ENCODE peak calls at places on chromosome 13, in six cellular contexts. A is heart left ventricle, M is choroid plexus epithelial cell, S is B cell, N is Calu3, C is left ventricle myocardium inferior. R is an unnamed sample.

GRCh38 chr13:90717451-90717936 is 630.0 kb upstream of the MIR17HG start:
- DNase-seq in A (no peak), M (peak), S (no peak), N (no peak), C (no peak), R (no peak)

GRCh38 chr13:52158629-52159158 is 703 bp downstream of the NEK3 start:
- DNase-seq in A (peak), M (peak), S (no peak), N (peak), C (peak), R (no peak)

GRCh38 chr13:113397606-113398425 is 33.9 kb upstream of the GRTP1 start:
- DNase-seq in A (peak), M (no peak), S (no peak), N (no peak), C (no peak), R (no peak)

GRCh38 chr13:96191367-96191766 is 101.5 kb downstream of the HS6ST3 start:
- DNase-seq in A (no peak), M (no peak), S (no peak), N (no peak), C (no peak), R (no peak)

GRCh38 chr13:25575562-25575961 is 203.8 kb downstream of the ATP8A2 start:
- DNase-seq in A (no peak), M (no peak), S (no peak), N (no peak), C (no peak), R (no peak)

GRCh38 chr13:114070098-114070799 is 62.2 kb downstream of the RASA3 start:
- DNase-seq in A (peak), M (no peak), S (no peak), N (no peak), C (no peak), R (no peak)

GRCh38 chr13:113948034-113948742 is 25.7 kb downstream of the C13orf46 start:
- DNase-seq in A (no peak), M (no peak), S (no peak), N (no peak), C (peak), R (no peak)

GRCh38 chr13:75329723-75330122 is 152.2 kb downstream of the TBC1D4 start:
- DNase-seq in A (no peak), M (no peak), S (no peak), N (no peak), C (no peak), R (no peak)

GRCh38 chr13:50909605-50910482 is at the start of gene RNASEH2B:
- DNase-seq in A (peak), M (peak), S (peak), N (peak), C (peak), R (peak)

GRCh38 chr13:113415825-113416224 is 37.5 kb downstream of the ADPRHL1 start:
- DNase-seq in A (no peak), M (no peak), S (no peak), N (no peak), C (no peak), R (no peak)

GRCh38 chr13:99522288-99522687 is 21.0 kb downstream of the TM9SF2 start:
- DNase-seq in A (no peak), M (no peak), S (no peak), N (no peak), C (no peak), R (no peak)

GRCh38 chr13:100497394-100497793 is 91.2 kb downstream of the GGACT start:
- DNase-seq in A (no peak), M (peak), S (no peak), N (no peak), C (no peak), R (no peak)

GRCh38 chr13:99600318-99600717 is 99.0 kb downstream of the TM9SF2 start:
- DNase-seq in A (no peak), M (no peak), S (no peak), N (no peak), C (no peak), R (peak)

GRCh38 chr13:112450118-112450517 is 74.0 kb downstream of the SPACA7 start:
- DNase-seq in A (no peak), M (no peak), S (no peak), N (no peak), C (no peak), R (no peak)

GRCh38 chr13:79407349-79407979 is 1.4 kb upstream of the RBM26 start:
- DNase-seq in A (no peak), M (no peak), S (no peak), N (no peak), C (no peak), R (no peak)

GRCh38 chr13:79681069-79681468 is 200.1 kb downstream of the NDFIP2 start:
- DNase-seq in A (no peak), M (no peak), S (no peak), N (no peak), C (no peak), R (no peak)

GRCh38 chr13:72960541-72960940 is 98.3 kb upstream of the KLF5 start:
- DNase-seq in A (no peak), M (no peak), S (no peak), N (no peak), C (no peak), R (no peak)

GRCh38 chr13:93345642-93346220 is 119.1 kb downstream of the GPC6 start:
- DNase-seq in A (no peak), M (peak), S (no peak), N (no peak), C (no peak), R (no peak)

GRCh38 chr13:97809576-97809975 is 143.9 kb upstream of the IPO5 start:
- DNase-seq in A (no peak), M (peak), S (no peak), N (no peak), C (no peak), R (no peak)

GRCh38 chr13:97810152-97810551 is 143.3 kb upstream of the IPO5 start:
- DNase-seq in A (no peak), M (peak), S (no peak), N (peak), C (no peak), R (no peak)
- TF ChIP-seq CTCF in A (peak), M (peak), S (no peak), N (no peak), C (peak), R (no peak)

GRCh38 chr13:28831117-28831516 is 11.0 kb downstream of the MTUS2 start:
- DNase-seq in A (no peak), M (no peak), S (no peak), N (no peak), C (no peak), R (no peak)
- TF ChIP-seq CTCF in A (no peak), M (no peak), S (no peak), N (no peak), C (no peak), R (no peak)

GRCh38 chr13:85266331-85266730 is 532.9 kb downstream of the SLITRK6 start:
- DNase-seq in A (no peak), M (peak), S (no peak), N (no peak), C (no peak), R (no peak)

GRCh38 chr13:85255978-85256377 is 543.2 kb downstream of the SLITRK6 start:
- DNase-seq in A (no peak), M (no peak), S (no peak), N (no peak), C (no peak), R (no peak)

GRCh38 chr13:85265296-85265695 is 533.9 kb downstream of the SLITRK6 start:
- DNase-seq in A (no peak), M (no peak), S (no peak), N (no peak), C (no peak), R (no peak)

GRCh38 chr13:85261757-85262346 is 537.4 kb downstream of the SLITRK6 start:
- DNase-seq in A (no peak), M (peak), S (no peak), N (no peak), C (no peak), R (no peak)

GRCh38 chr13:85260896-85261295 is 538.3 kb downstream of the SLITRK6 start:
- DNase-seq in A (no peak), M (no peak), S (no peak), N (no peak), C (no peak), R (no peak)
- TF ChIP-seq CTCF in A (no peak), M (no peak), S (no peak), N (no peak), C (no peak), R (no peak)

DNA sequence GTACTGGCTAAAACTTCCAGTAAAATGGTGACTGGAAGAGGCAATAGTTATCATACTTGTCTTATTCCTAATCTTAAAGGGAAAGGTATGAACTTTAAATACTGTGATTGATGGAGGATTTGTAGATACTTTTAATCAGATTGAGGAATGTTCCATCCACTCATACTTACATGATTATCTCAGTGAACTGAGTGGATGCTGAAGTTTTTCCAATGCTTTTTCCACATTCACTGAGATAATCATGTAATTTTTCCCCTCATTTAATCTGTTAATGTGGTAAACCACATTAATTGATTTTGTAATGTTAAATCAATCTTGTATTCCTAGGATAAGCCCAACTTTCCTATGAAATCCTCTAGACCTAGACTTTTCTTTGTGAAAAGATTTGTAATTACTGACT is 17.2 kb upstream of the SCEL start:
- DNase-seq in A (no peak), M (no peak), S (no peak), N (no peak), C (no peak), R (no peak)
- TF ChIP-seq CTCF in A (no peak), M (no peak), S (no peak), N (no peak), C (no peak), R (no peak)

GRCh38 chr13:41905600-41906254 is 55.2 kb downstream of the VWA8 start:
- DNase-seq in A (no peak), M (peak), S (no peak), N (no peak), C (no peak), R (no peak)
- TF ChIP-seq CTCF in A (peak), M (peak), S (peak), N (no peak), C (peak), R (peak)

GRCh38 chr13:109276261-109276660 is 510.1 kb downstream of the IRS2 start:
- DNase-seq in A (no peak), M (no peak), S (no peak), N (no peak), C (no peak), R (no peak)

GRCh38 chr13:109273326-109273751 is 513.0 kb downstream of the IRS2 start:
- DNase-seq in A (no peak), M (peak), S (no peak), N (no peak), C (no peak), R (no peak)

GRCh38 chr13:109274188-109274821 is 512.1 kb downstream of the IRS2 start:
- DNase-seq in A (no peak), M (peak), S (no peak), N (no peak), C (no peak), R (no peak)

GRCh38 chr13:109275390-109275789 is 511.0 kb downstream of the IRS2 start:
- DNase-seq in A (no peak), M (no peak), S (no peak), N (no peak), C (no peak), R (no peak)

GRCh38 chr13:109275848-109276247 is 510.5 kb downstream of the IRS2 start:
- DNase-seq in A (no peak), M (peak), S (no peak), N (peak), C (no peak), R (no peak)
- TF ChIP-seq CTCF in A (no peak), M (peak), S (no peak), N (no peak), C (no peak), R (no peak)

DNA sequence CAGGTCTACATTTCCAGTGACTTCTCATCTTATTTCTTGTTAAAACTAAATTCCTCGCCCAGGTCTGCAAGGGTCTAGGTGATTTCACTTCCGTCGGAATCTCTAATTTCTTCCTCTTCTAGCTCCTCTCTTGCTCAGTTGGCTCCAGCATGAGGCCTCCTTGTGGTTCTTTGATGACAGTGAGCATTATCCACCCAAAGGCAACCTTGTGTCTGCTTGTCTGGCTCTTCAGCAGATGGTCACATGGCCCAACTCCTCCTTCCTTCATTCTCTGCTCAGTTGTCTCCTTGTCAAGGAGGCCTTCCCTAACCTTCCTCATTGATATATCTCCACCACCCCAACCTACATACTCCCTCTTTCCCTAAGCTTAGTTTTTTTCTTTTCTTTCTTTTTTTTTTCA is 1391.4 kb downstream of the EFNB2 start:
- DNase-seq in A (no peak), M (peak), S (no peak), N (no peak), C (no peak), R (no peak)
- TF ChIP-seq CTCF in A (no peak), M (no peak), S (no peak), N (no peak), C (no peak), R (no peak)

GRCh38 chr13:91950803-91951202 is 552.4 kb downstream of the GPC5 start:
- DNase-seq in A (no peak), M (no peak), S (no peak), N (no peak), C (no peak), R (no peak)

DNA sequence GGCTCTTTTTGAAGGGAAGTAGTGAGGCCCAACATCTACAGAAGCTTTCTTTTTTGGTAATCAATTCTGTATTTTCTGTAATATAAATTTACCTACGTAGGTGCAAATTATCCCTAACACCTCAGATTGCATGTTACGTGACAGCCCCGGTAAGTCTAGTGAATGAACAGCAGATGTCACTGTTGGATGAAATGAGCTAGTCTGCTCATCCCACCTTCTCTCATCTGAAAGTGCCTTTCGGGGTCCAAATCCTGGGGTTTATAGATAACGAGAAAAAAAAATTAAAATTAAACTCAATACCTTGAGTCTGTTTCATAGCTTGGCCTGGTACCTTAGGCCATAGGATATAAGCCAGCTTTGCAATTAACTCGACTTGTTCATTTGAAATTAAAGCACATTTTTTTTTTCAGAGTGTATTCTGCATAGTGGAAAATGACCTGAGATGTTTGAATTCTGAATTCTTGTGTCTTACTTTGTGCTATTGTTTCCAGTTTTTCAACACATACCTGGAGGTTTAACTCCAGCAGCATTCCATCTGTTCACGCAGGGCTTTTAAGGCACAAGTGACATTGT is 548.2 kb downstream of the GPC5 start:
- DNase-seq in A (no peak), M (peak), S (no peak), N (no peak), C (no peak), R (no peak)
- TF ChIP-seq CTCF in A (peak), M (peak), S (no peak), N (no peak), C (peak), R (no peak)

GRCh38 chr13:36848228-36848982 is 29.4 kb downstream of the RFXAP start:
- DNase-seq in A (no peak), M (peak), S (no peak), N (peak), C (no peak), R (peak)
- TF ChIP-seq CTCF in A (peak), M (peak), S (no peak), N (peak), C (peak), R (no peak)

GRCh38 chr13:101703081-101703480 is 250.6 kb downstream of the ITGBL1 start:
- DNase-seq in A (no peak), M (no peak), S (no peak), N (no peak), C (no peak), R (no peak)
- TF ChIP-seq CTCF in A (no peak), M (no peak), S (no peak), N (no peak), C (no peak), R (no peak)